ENCODE peak calls at places on chromosomes 12 and 14, in five cellular contexts. S is aorta, G is thoracic aorta, I is psoas muscle, Y is heart left ventricle. A is an unnamed sample.

GRCh38 chr12:53999596-54000104 is 311 bp upstream of the HOXC9 start:
- ATAC-seq in S (peak; percentile 55), G (no peak), I (peak; percentile 53), Y (no peak), A (no peak)

GRCh38 chr14:79914595-79914994 is 296.7 kb downstream of the DIO2 start:
- ATAC-seq in S (no peak), G (no peak), I (no peak), Y (no peak), A (no peak)

GRCh38 chr12:113092478-113093408 is 36.2 kb downstream of the DTX1 start:
- ATAC-seq in S (no peak), G (no peak), I (no peak), Y (peak; percentile 58), A (peak; percentile 54)

GRCh38 chr12:107759410-107759809 is 1.5 kb downstream of the PRDM4 start:
- ATAC-seq in S (no peak), G (no peak), I (no peak), Y (no peak), A (no peak)

GRCh38 chr12:58443981-58444371 is 476.3 kb downstream of the LRIG3 start:
- ATAC-seq in S (no peak), G (peak; percentile 11), I (peak; percentile 86), Y (peak; percentile 79), A (peak; percentile 60)

GRCh38 chr12:112473056-112473455 is 54.3 kb downstream of the PTPN11 start:
- ATAC-seq in S (no peak), G (no peak), I (no peak), Y (no peak), A (no peak)

GRCh38 chr12:119204137-119204536 is 25.4 kb downstream of the HSPB8 start:
- ATAC-seq in S (no peak), G (no peak), I (peak; percentile 78), Y (peak; percentile 72), A (peak; percentile 42)

GRCh38 chr12:95834572-95834971 is 24.2 kb upstream of the SNRPF start:
- ATAC-seq in S (no peak), G (no peak), I (no peak), Y (no peak), A (no peak)

GRCh38 chr12:25072901-25073645 is 121.9 kb downstream of the DNAI7 start:
- ATAC-seq in S (no peak), G (no peak), I (no peak), Y (no peak), A (no peak)

GRCh38 chr12:96210376-96211055 is 16.3 kb downstream of the ELK3 start:
- ATAC-seq in S (no peak), G (no peak), I (no peak), Y (no peak), A (no peak)

GRCh38 chr12:96294831-96295230 is 100.7 kb downstream of the ELK3 start:
- ATAC-seq in S (no peak), G (no peak), I (no peak), Y (no peak), A (no peak)

GRCh38 chr12:53550595-53550994 is 43.3 kb upstream of the NPFF start:
- ATAC-seq in S (no peak), G (no peak), I (no peak), Y (no peak), A (no peak)

GRCh38 chr12:119544780-119545625 is 48.6 kb upstream of the TMEM233 start:
- ATAC-seq in S (peak; percentile 74), G (peak; percentile 72), I (peak; percentile 65), Y (peak; percentile 62), A (no peak)

GRCh38 chr14:68060198-68060597 is 240.6 kb downstream of the RAD51B start:
- ATAC-seq in S (no peak), G (no peak), I (no peak), Y (no peak), A (no peak)

GRCh38 chr14:68065322-68065721 is 245.7 kb downstream of the RAD51B start:
- ATAC-seq in S (no peak), G (no peak), I (no peak), Y (no peak), A (no peak)

GRCh38 chr14:68062651-68063050 is 243.1 kb downstream of the RAD51B start:
- ATAC-seq in S (no peak), G (no peak), I (no peak), Y (no peak), A (no peak)
- H3K4me3 ChIP-seq in S (no peak overlapping the region), G (no peak overlapping the region), I (no peak overlapping the region), Y (no peak overlapping the region), A (no peak overlapping the region)

DNA sequence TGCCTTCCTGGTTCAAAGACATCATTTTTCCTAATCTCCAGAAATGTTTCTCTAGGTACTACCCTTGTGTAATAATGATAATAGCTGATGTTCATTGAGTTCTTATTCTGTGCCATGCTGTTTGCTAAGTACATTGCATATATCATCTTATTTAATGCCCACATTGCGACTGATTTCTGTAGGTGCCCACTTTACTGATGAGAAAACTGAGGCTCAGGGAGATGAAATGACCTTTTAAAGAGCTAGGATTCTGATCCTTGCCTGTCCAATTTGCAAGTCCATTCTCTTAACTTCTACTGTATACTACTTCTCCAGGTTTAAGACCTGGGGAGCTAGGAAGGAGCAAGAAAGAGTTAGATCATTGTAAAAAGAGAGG is 2.8 kb downstream of the DGKA start:
- ATAC-seq in S (no peak), G (no peak), I (no peak), Y (no peak), A (no peak)
- H3K4me3 ChIP-seq in S (no peak overlapping the region), G (no peak overlapping the region), I (no peak overlapping the region), Y (no peak overlapping the region), A (no peak overlapping the region)

GRCh38 chr12:93541578-93542217 is 30.8 kb upstream of the SOCS2 start:
- ATAC-seq in S (no peak), G (no peak), I (no peak), Y (no peak), A (no peak)
- H3K4me3 ChIP-seq in S (no peak overlapping the region), G (no peak overlapping the region), I (no peak overlapping the region), Y (no peak overlapping the region), A (no peak overlapping the region)

GRCh38 chr12:77115471-77115870 is 50.1 kb upstream of the E2F7 start:
- ATAC-seq in S (no peak), G (no peak), I (no peak), Y (no peak), A (no peak)

GRCh38 chr12:77120695-77121094 is 55.3 kb upstream of the E2F7 start:
- ATAC-seq in S (no peak), G (no peak), I (no peak), Y (no peak), A (no peak)

GRCh38 chr12:77116277-77116676 is 50.9 kb upstream of the E2F7 start:
- ATAC-seq in S (no peak), G (no peak), I (no peak), Y (no peak), A (no peak)

GRCh38 chr12:77120156-77120555 is 54.8 kb upstream of the E2F7 start:
- ATAC-seq in S (no peak), G (no peak), I (no peak), Y (no peak), A (no peak)

DNA sequence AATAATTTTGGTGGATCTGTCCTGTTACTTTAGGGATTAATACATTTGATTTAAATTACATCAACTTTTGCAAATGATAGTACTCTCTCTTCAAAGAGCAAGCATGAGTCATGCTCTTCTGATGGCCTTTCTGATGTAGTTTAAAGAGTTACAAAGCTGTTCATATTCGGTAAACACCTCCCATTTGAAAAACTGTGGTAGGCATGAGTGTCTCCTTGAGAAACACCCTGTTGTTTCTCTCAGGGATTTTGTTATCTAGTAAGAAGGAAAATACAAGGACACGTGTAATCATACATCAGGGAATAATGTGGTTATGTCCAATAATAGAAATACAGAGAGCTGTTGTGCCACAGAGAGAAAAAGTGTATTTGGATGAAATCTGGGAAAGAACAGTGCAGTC is 53.3 kb upstream of the E2F7 start:
- ATAC-seq in S (no peak), G (no peak), I (no peak), Y (no peak), A (no peak)
- H3K4me3 ChIP-seq in S (no peak overlapping the region), G (no peak overlapping the region), I (no peak overlapping the region), Y (no peak overlapping the region), A (no peak overlapping the region)

DNA sequence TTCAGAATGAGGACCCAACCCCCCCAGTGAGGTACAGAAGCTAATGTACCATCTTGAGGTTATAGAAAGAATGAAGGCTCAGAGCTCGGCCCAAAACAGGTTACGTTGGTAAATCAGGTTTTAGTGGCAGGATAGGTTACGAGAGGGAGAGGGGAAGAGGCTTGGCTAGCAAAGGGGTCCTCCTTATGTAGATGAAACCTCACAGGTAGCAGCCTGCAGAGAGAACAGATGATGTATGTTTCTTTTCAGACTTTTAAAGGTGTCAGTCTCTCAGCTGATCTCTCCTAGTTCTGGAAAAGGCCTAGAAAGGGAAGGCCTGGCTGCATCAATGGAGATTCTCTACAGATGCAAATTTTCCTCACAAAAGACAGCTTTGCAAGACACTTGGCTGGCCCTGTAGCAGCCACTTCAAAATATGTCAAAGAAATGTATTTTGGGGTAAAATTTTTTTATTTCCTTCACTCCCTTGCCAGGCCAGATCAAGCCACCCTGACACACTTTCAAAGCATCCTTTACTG is 71.7 kb upstream of the CPSF6 start:
- ATAC-seq in S (no peak), G (no peak), I (no peak), Y (no peak), A (no peak)
- H3K4me3 ChIP-seq in S (no peak overlapping the region), G (no peak overlapping the region), I (no peak overlapping the region), Y (no peak overlapping the region), A (no peak overlapping the region)

DNA sequence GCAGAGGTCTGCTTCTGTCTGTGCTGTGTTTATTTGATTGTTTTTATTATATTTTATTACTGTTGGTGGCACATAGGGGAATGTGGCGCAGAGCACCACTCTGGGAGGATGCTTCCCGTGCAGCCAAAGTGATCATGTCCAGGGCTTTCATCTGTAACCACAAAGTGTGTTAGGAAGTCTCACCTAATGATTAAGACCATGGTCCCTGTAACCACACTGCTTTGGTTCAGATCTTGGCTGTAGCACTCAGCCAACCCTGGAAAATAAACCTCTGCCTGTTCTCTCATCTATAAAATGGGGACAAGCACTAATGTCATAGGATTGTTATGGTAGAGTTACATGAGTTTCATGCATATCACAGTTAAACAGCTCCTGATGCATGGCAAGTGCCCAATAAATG is 1.9 kb downstream of the RESF1 start:
- ATAC-seq in S (no peak), G (no peak), I (no peak), Y (no peak), A (no peak)
- H3K4me3 ChIP-seq in S (no peak overlapping the region), G (peak overlapping the region; percentile 87), I (peak overlapping the region; percentile 74), Y (peak overlapping the region; percentile 63), A (peak overlapping the region; percentile 72)

GRCh38 chr14:103920981-103921854 is 7.0 kb upstream of the TDRD9 start:
- ATAC-seq in S (peak; percentile 99), G (peak; percentile 90), I (peak; percentile 97), Y (peak; percentile 95), A (peak; percentile 98)
- H3K4me3 ChIP-seq in S (peak overlapping the region; percentile 21), G (peak overlapping the region; percentile 91), I (peak overlapping the region; percentile 100), Y (peak overlapping the region; percentile 81), A (peak overlapping the region; percentile 74)

DNA sequence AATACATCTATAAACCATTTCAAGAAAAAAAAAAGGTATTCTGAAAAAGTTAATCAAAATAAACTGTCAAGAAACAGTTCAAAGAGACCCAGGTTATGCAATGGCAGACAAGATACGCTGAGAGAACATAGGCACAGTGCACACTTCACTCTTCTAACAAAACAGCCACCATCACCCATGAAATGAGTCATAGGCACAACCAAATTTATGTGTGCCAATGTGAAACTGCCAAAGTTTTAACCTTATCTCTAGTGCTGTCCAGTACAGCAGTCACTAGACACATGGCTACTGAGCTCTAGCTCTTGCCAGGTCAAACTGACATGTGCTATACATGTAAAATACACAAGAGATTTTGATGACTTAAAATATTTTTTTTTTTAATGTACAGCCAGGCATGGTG is 1.4 kb downstream of the CEP128 start:
- ATAC-seq in S (no peak), G (no peak), I (no peak), Y (no peak), A (no peak)
- H3K4me3 ChIP-seq in S (no peak overlapping the region), G (no peak overlapping the region), I (no peak overlapping the region), Y (no peak overlapping the region), A (no peak overlapping the region)